ENCODE peak calls at places on chromosome 20, in seven cellular contexts. J is GM20000, B is hepatocyte, O is HCT116, E is esophagus muscularis mucosa, V is AG04450, Y is breast epithelium. T is an unnamed sample.
A peak's percentile ranks its signal among the peaks of the same experiment; 100 is the strongest.

GRCh38 chr20:35329435-35330139 is 37.4 kb upstream of the FAM83C start:
- DNase-seq in Y (no peak), V (no peak), B (peak; percentile 56), E (no peak), O (no peak), J (peak; percentile 37), T (peak; percentile 84)

GRCh38 chr20:35908007-35908406 is 46.3 kb downstream of the SCAND1 start:
- DNase-seq in J (no peak), Y (no peak), E (no peak), V (no peak), B (no peak), O (no peak), T (no peak)

GRCh38 chr20:47775039-47775438 is 10.2 kb downstream of the SULF2 start:
- DNase-seq in V (no peak), O (no peak), E (no peak), Y (no peak), B (no peak), J (no peak), T (no peak)

GRCh38 chr20:60586417-60587105 is 628.3 kb downstream of the CDH26 start:
- DNase-seq in O (no peak), V (no peak), B (no peak), J (no peak), Y (no peak), E (peak; percentile 91), T (no peak)

GRCh38 chr20:47818466-47818865 is 33.2 kb upstream of the SULF2 start:
- DNase-seq in J (no peak), Y (no peak), V (no peak), B (no peak), E (no peak), O (no peak), T (no peak)

GRCh38 chr20:20214757-20215275 is 153.1 kb upstream of the INSM1 start:
- DNase-seq in J (no peak), Y (no peak), O (no peak), V (no peak), B (no peak), E (no peak), T (no peak)

GRCh38 chr20:17327185-17327780 is 100.4 kb downstream of the PCSK2 start:
- DNase-seq in V (no peak), E (peak; percentile 80), B (no peak), O (no peak), Y (no peak), J (no peak), T (no peak)

GRCh38 chr20:40471261-40471629 is 217.8 kb downstream of the MAFB start:
- DNase-seq in Y (no peak), J (no peak), V (no peak), E (peak; percentile 60), O (no peak), B (no peak), T (no peak)

GRCh38 chr20:33826270-33826897 is 15.2 kb downstream of the CHMP4B start:
- DNase-seq in O (no peak), J (no peak), B (peak; percentile 61), V (no peak), E (no peak), Y (no peak), T (peak; percentile 45)

GRCh38 chr20:14634666-14635065 is 297.3 kb upstream of the FLRT3 start:
- DNase-seq in V (no peak), B (no peak), J (no peak), E (no peak), O (no peak), Y (no peak), T (no peak)

GRCh38 chr20:60113024-60113724 is 155.0 kb downstream of the CDH26 start:
- DNase-seq in B (no peak), J (no peak), O (no peak), Y (no peak), E (no peak), V (no peak), T (no peak)

GRCh38 chr20:21020656-21021004 is 85.5 kb downstream of the LINC00237 start:
- DNase-seq in B (no peak), E (no peak), J (no peak), V (no peak), Y (no peak), O (no peak), T (no peak)

GRCh38 chr20:34485068-34485634 is 31.1 kb upstream of the DYNLRB1 start:
- DNase-seq in B (no peak), Y (no peak), E (no peak), O (no peak), V (no peak), J (no peak), T (no peak)

GRCh38 chr20:23298155-23298554 is 52.4 kb upstream of the NXT1 start:
- DNase-seq in Y (no peak), O (no peak), E (no peak), V (no peak), B (no peak), J (no peak), T (no peak)

GRCh38 chr20:35901678-35902544 is 52.4 kb downstream of the SCAND1 start:
- DNase-seq in O (peak; percentile 23), B (peak; percentile 27), J (no peak), Y (no peak), E (no peak), V (peak; percentile 78), T (no peak)

GRCh38 chr20:38159949-38160756 is 4.9 kb downstream of the TGM2 start:
- DNase-seq in V (no peak), B (no peak), O (no peak), J (no peak), E (no peak), Y (no peak), T (no peak)

GRCh38 chr20:48889155-48889790 is 32.2 kb upstream of the ARFGEF2 start:
- DNase-seq in Y (no peak), O (no peak), J (no peak), E (no peak), V (no peak), B (no peak), T (no peak)
- TF ChIP-seq CTCF in Y (no peak), O (no peak), J (no peak), E (no peak), V (no peak), B (no peak), T (no peak)

GRCh38 chr20:58449703-58450138 is 60.7 kb downstream of the VAPB start:
- DNase-seq in O (no peak), B (no peak), J (no peak), V (no peak), Y (no peak), E (no peak), T (no peak)
- TF ChIP-seq CTCF in O (no peak), B (no peak), J (no peak), V (no peak), Y (no peak), E (no peak), T (no peak)

DNA sequence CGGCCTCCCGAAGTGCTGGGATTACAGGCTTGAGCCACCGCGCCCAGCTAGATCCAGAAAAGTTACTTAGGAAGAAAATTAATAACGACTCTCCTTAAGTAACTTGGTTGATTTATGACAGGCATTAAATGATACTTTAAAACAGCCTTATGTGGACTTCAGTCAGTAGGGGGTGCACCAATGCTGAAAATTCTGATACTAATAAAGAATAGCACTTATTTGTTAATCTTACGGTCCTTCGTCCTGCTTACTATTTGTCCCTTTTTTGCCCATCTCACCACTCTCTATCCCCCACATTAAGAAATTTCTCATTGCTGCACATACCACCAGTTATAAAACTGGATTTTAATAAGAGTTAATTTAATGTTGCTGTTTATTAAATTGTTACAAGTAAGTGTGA is 12.7 kb upstream of the PRELID3B start:
- DNase-seq in V (no peak), Y (no peak), O (no peak), E (no peak), J (no peak), B (no peak), T (peak; percentile 37)
- TF ChIP-seq CTCF in V (peak; percentile 46), Y (no peak), O (peak; percentile 49), E (no peak), J (no peak), B (peak; percentile 34), T (peak; percentile 52)

GRCh38 chr20:24431650-24432049 is 37.8 kb upstream of the SYNDIG1 start:
- DNase-seq in B (no peak), V (no peak), O (no peak), E (no peak), J (no peak), Y (no peak), T (no peak)

GRCh38 chr20:24437322-24438090 is 31.9 kb upstream of the SYNDIG1 start:
- DNase-seq in V (no peak), E (no peak), O (no peak), Y (no peak), J (no peak), B (peak; percentile 58), T (no peak)

GRCh38 chr20:24432057-24432456 is 37.4 kb upstream of the SYNDIG1 start:
- DNase-seq in O (no peak), Y (no peak), V (no peak), E (no peak), B (peak; percentile 68), J (no peak), T (no peak)
- TF ChIP-seq CTCF in O (no peak), Y (no peak), V (no peak), E (no peak), B (no peak), J (no peak), T (no peak)

T was measured in Calu3.